ENCODE peak calls at places on chromosomes 3 and 15, in five cellular contexts. One of them, this sample, is unnamed.

GRCh38 chr15:68814596-68814995 is 6.1 kb downstream of the ANP32A start:
- DNase-seq in WTC11: no peak
- DNase-seq in endothelial cell: no peak
- DNase-seq in substantia nigra: no peak
- DNase-seq in HFFc6: no peak
- DNase-seq in this sample: no peak

GRCh38 chr3:51966486-51966885 is 768 bp downstream of the PCBP4 start:
- DNase-seq in endothelial cell: no peak
- DNase-seq in WTC11: no peak
- DNase-seq in substantia nigra: no peak
- DNase-seq in HFFc6: no peak
- DNase-seq in this sample: no peak

GRCh38 chr3:42369304-42369703 is 41.1 kb downstream of the LYZL4 start:
- DNase-seq in endothelial cell: no peak
- DNase-seq in substantia nigra: no peak
- DNase-seq in WTC11: no peak
- DNase-seq in HFFc6: peak; percentile 8
- DNase-seq in this sample: peak; percentile 62

GRCh38 chr3:188176476-188176875 is 22.5 kb downstream of the LPP start:
- DNase-seq in WTC11: no peak
- DNase-seq in HFFc6: no peak
- DNase-seq in endothelial cell: no peak
- DNase-seq in substantia nigra: no peak
- DNase-seq in this sample: no peak

GRCh38 chr3:4726549-4726948 is 233.4 kb downstream of the ITPR1 start:
- DNase-seq in HFFc6: no peak
- DNase-seq in WTC11: no peak
- DNase-seq in substantia nigra: no peak
- DNase-seq in endothelial cell: no peak
- DNase-seq in this sample: peak; percentile 7

GRCh38 chr3:131260525-131260924 is 121.0 kb upstream of the NUDT16 start:
- DNase-seq in endothelial cell: no peak
- DNase-seq in substantia nigra: no peak
- DNase-seq in WTC11: no peak
- DNase-seq in HFFc6: no peak
- DNase-seq in this sample: no peak

GRCh38 chr3:30775070-30775469 is 119.4 kb downstream of the GADL1 start:
- DNase-seq in substantia nigra: no peak
- DNase-seq in WTC11: no peak
- DNase-seq in endothelial cell: no peak
- DNase-seq in HFFc6: no peak
- DNase-seq in this sample: no peak

GRCh38 chr3:22728406-22728805 is 474.7 kb upstream of the UBE2E2 start:
- DNase-seq in HFFc6: no peak
- DNase-seq in substantia nigra: no peak
- DNase-seq in endothelial cell: no peak
- DNase-seq in WTC11: no peak
- DNase-seq in this sample: no peak

GRCh38 chr3:177251756-177252155 is 54.5 kb upstream of the TBL1XR1 start:
- DNase-seq in WTC11: no peak
- DNase-seq in substantia nigra: no peak
- DNase-seq in HFFc6: no peak
- DNase-seq in endothelial cell: no peak
- DNase-seq in this sample: no peak

GRCh38 chr3:64216706-64217105 is 8.6 kb downstream of the PRICKLE2 start:
- DNase-seq in WTC11: no peak
- DNase-seq in substantia nigra: no peak
- DNase-seq in endothelial cell: no peak
- DNase-seq in HFFc6: no peak
- DNase-seq in this sample: peak; percentile 76

GRCh38 chr3:172315401-172316091 is 132.7 kb downstream of the GHSR start:
- DNase-seq in substantia nigra: no peak
- DNase-seq in WTC11: no peak
- DNase-seq in HFFc6: peak; percentile 68
- DNase-seq in endothelial cell: no peak
- DNase-seq in this sample: peak; percentile 70

GRCh38 chr3:174168026-174168425 is 691.1 kb upstream of the NAALADL2 start:
- DNase-seq in substantia nigra: no peak
- DNase-seq in endothelial cell: no peak
- DNase-seq in WTC11: no peak
- DNase-seq in HFFc6: peak; percentile 40
- DNase-seq in this sample: no peak

GRCh38 chr3:72664576-72664975 is 183.7 kb downstream of the SHQ1 start:
- DNase-seq in WTC11: no peak
- DNase-seq in HFFc6: no peak
- DNase-seq in endothelial cell: no peak
- DNase-seq in substantia nigra: no peak
- DNase-seq in this sample: no peak

GRCh38 chr3:14391033-14391432 is 11.4 kb upstream of the SLC6A6 start:
- DNase-seq in substantia nigra: no peak
- DNase-seq in endothelial cell: no peak
- DNase-seq in HFFc6: peak; percentile 80
- DNase-seq in WTC11: no peak
- DNase-seq in this sample: no peak

GRCh38 chr15:34109775-34110663 is 8.1 kb downstream of the PGBD4 start:
- DNase-seq in WTC11: no peak
- DNase-seq in HFFc6: peak; percentile 43
- DNase-seq in substantia nigra: no peak
- DNase-seq in endothelial cell: peak; percentile 16
- DNase-seq in this sample: no peak

GRCh38 chr3:2097641-2098191 is 950 bp upstream of the CNTN4 start:
- DNase-seq in endothelial cell: no peak
- DNase-seq in WTC11: no peak
- DNase-seq in substantia nigra: no peak
- DNase-seq in HFFc6: no peak
- DNase-seq in this sample: peak; percentile 78

GRCh38 chr3:5160926-5161858 is 26.3 kb upstream of the EDEM1 start:
- DNase-seq in endothelial cell: no peak
- DNase-seq in WTC11: no peak
- DNase-seq in HFFc6: peak; percentile 19
- DNase-seq in substantia nigra: no peak
- DNase-seq in this sample: no peak

GRCh38 chr3:135246027-135246426 is 451.0 kb downstream of the EPHB1 start:
- DNase-seq in WTC11: peak; percentile 24
- DNase-seq in substantia nigra: no peak
- DNase-seq in endothelial cell: no peak
- DNase-seq in HFFc6: no peak
- DNase-seq in this sample: peak; percentile 22